ENCODE peak calls at places on chromosomes 4 and X, in eight cellular contexts. U, Z, V, Y, Q, G, S and M are unnamed samples.

GRCh38 chr4:54683616-54684346 is 26.0 kb downstream of the KIT start:
- DNase-seq in Q (no peak), G (no peak), U (no peak), Y (no peak), S (no peak), V (no peak), Z (no peak), M (no peak)

GRCh38 chr4:22190855-22191254 is 242.3 kb upstream of the KCNIP4 start:
- DNase-seq in U (no peak), G (no peak), Z (no peak), Y (no peak), V (peak; percentile 77), Q (peak; percentile 37), S (no peak), M (peak; percentile 94)

GRCh38 chr4:2830632-2831610 is 12.7 kb upstream of the ADD1 start:
- DNase-seq in Q (no peak), Y (peak; percentile 70), Z (peak; percentile 4), S (no peak), V (no peak), G (no peak), U (peak; percentile 61), M (no peak)

GRCh38 chr4:159446266-159446976 is 343.5 kb downstream of the RAPGEF2 start:
- DNase-seq in U (peak; percentile 64), Z (no peak), S (peak; percentile 49), V (peak; percentile 84), Y (no peak), G (peak; percentile 46), Q (peak; percentile 53), M (peak; percentile 84)

GRCh38 chr4:15779336-15779735 is 1.2 kb downstream of the CD38 start:
- DNase-seq in G (peak; percentile 72), Y (no peak), U (peak; percentile 74), V (peak; percentile 53), Q (no peak), Z (peak; percentile 53), S (peak; percentile 65), M (peak; percentile 59)

GRCh38 chrX:125694171-125694570 is 374.5 kb downstream of the TEX13C start:
- DNase-seq in V (no peak), Y (no peak), U (no peak), S (no peak), Z (no peak), G (no peak), Q (no peak), M (no peak)

GRCh38 chrX:104324871-104325585 is 70.3 kb upstream of the ESX1 start:
- DNase-seq in U (no peak), V (peak; percentile 42), Y (no peak), Q (no peak), G (no peak), S (no peak), Z (no peak), M (no peak)

GRCh38 chr4:76624271-76624681 is 189.2 kb downstream of the SHROOM3 start:
- DNase-seq in Z (no peak), Q (peak; percentile 77), V (peak; percentile 94), G (peak; percentile 64), Y (no peak), U (peak; percentile 92), S (peak; percentile 32), M (peak; percentile 98)

GRCh38 chr4:166996216-166996615 is 238.1 kb downstream of the SPOCK3 start:
- DNase-seq in Q (no peak), Z (no peak), G (no peak), V (no peak), U (no peak), Y (no peak), S (no peak), M (no peak)

DNA sequence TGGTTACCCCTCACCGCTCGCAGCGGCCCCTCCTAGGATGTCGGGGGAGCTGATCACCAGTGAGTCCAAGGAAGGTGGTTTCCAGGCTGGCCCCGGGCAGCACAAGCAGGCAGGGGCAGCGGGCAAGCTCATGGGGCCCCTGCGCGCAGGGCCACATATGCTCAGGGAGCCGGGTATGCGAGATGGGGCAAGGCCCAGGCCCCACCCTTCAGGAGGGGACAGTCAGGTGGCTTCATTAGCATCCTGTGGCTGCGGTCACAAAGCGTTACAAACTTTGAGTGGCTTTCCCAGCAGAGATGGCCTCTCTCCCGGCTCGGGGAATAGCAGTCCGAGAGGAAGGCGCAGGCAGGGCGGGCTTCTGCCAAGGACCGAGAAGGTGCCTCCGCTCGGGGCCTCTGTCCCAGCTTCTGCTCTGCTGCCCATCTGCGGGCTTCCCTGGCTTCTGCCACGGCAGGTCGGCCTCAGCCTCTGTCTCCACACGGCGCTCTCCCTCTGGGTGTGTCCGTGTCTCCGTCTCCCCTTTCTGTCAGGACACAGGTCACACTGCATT is 13.5 kb downstream of the ABCD1 start:
- DNase-seq in Z (no peak), Y (peak; percentile 69), V (no peak), G (no peak), S (no peak), U (no peak), Q (no peak), M (no peak)
- H3K27me3 ChIP-seq in Z (no peaks in the 10 kb centered on the region), Y (no peaks in the 10 kb centered on the region), V (no peaks in the 10 kb centered on the region), G (no peaks in the 10 kb centered on the region), S (no peaks in the 10 kb centered on the region), U (no peaks in the 10 kb centered on the region), Q (no peaks in the 10 kb centered on the region), M (no peaks in the 10 kb centered on the region)

GRCh38 chrX:112612558-112612957 is 67.2 kb downstream of the LHFPL1 start:
- DNase-seq in Z (no peak), G (no peak), S (no peak), Q (no peak), Y (no peak), V (no peak), U (no peak), M (no peak)
- H3K27me3 ChIP-seq in Z (no peaks in the 10 kb centered on the region), G (peaks cover 7% of the 10 kb centered on the region), S (no peaks in the 10 kb centered on the region), Q (no peaks in the 10 kb centered on the region), Y (peaks cover 8% of the 10 kb centered on the region), V (peaks cover 5% of the 10 kb centered on the region), U (no peaks in the 10 kb centered on the region), M (no peaks in the 10 kb centered on the region)

DNA sequence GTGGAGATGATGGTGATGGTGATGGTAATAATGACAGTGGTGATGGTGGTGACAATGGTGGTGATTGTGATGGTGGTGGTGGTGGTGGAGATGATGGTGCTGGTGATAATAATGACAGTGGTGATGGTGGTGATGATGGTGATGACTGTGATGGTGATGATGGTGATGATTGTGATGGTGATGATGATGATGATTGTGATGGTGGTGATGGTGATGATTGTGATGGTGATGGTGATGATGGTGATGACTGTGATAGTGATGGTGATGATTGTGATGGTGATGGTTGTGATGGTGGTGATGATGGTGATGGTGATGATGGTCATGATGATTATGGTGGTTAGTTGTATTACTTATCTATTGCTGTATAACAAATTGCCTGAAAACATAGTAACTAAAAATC is 108.9 kb upstream of the NKX1-1 start:
- DNase-seq in V (no peak), Z (no peak), S (no peak), Y (no peak), U (no peak), G (no peak), Q (no peak), M (no peak)
- H3K27me3 ChIP-seq in V (peaks cover 62% of the 10 kb centered on the region), Z (peaks cover 74% of the 10 kb centered on the region), S (no peaks in the 10 kb centered on the region), Y (peaks cover 69% of the 10 kb centered on the region), U (peaks cover 16% of the 10 kb centered on the region), G (peaks cover 76% of the 10 kb centered on the region), Q (peaks cover 48% of the 10 kb centered on the region), M (peaks cover 12% of the 10 kb centered on the region)

GRCh38 chr4:113745724-113746123 is 15.8 kb downstream of the CAMK2D start:
- DNase-seq in U (no peak), S (no peak), Q (no peak), G (no peak), Z (no peak), V (no peak), Y (no peak), M (no peak)

GRCh38 chr4:113742643-113743042 is 18.9 kb downstream of the CAMK2D start:
- DNase-seq in Y (no peak), Q (no peak), U (no peak), Z (no peak), V (no peak), S (no peak), G (no peak), M (no peak)

GRCh38 chr4:113743690-113744089 is 17.8 kb downstream of the CAMK2D start:
- DNase-seq in Z (no peak), G (no peak), Y (no peak), S (no peak), U (no peak), V (no peak), Q (no peak), M (no peak)

GRCh38 chr4:113741971-113742370 is 19.6 kb downstream of the CAMK2D start:
- DNase-seq in S (no peak), Y (no peak), Z (no peak), Q (no peak), G (no peak), U (no peak), V (no peak), M (no peak)

DNA sequence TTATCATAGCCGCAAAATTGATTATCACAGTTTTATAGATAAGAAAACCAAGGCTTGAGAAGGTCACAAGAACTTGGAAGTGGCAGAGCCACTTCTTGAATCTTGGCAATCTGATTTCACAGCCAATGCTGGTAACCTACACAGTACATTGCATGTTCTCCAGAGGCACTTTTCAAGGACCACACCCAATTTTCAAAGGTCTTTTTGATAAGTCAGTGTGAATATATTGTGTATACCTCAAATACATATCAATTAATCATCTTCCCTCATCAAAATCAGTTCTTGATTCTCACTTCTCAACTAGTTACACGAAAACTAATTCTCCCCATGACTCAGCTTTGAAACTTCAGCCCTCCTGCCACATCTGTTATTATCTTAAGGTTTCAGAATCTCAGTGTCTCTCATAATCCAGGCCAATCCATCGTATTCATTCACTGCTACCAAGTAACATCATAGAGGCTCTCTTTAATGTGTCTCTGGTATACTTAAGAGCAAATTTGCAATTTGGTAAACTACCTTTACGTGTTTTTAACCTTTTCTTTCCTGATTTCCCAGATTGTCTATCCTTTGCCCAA is 16.8 kb downstream of the CAMK2D start:
- DNase-seq in G (no peak), Z (no peak), U (no peak), S (no peak), Q (no peak), Y (no peak), V (no peak), M (no peak)
- H3K27me3 ChIP-seq in G (no peaks in the 10 kb centered on the region), Z (no peaks in the 10 kb centered on the region), U (no peaks in the 10 kb centered on the region), S (no peaks in the 10 kb centered on the region), Q (no peaks in the 10 kb centered on the region), Y (no peaks in the 10 kb centered on the region), V (no peaks in the 10 kb centered on the region), M (no peaks in the 10 kb centered on the region)

DNA sequence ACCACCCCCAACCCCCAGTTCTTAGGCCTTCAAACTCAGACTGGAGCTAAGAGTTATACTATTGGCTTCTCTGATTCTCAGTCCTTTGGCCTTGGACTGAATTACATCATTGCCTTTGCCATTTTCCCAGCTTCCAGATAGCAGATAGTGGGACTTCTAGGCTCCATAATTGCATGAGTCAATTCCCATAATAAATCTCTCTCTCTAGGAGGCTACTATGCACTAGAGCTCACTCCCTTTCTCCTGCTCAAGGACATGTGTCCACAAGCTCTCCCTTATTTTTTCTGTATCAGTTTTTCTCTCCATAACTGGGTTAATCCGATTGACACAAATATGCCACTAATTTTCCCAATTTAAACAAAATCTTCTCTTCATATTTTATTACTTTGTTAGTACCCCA is 103.4 kb downstream of the REELD1 start:
- DNase-seq in G (no peak), Q (no peak), Z (no peak), Y (no peak), U (no peak), S (no peak), V (no peak), M (no peak)
- H3K27me3 ChIP-seq in G (no peaks in the 10 kb centered on the region), Q (no peaks in the 10 kb centered on the region), Z (no peaks in the 10 kb centered on the region), Y (no peaks in the 10 kb centered on the region), U (no peaks in the 10 kb centered on the region), S (no peaks in the 10 kb centered on the region), V (no peaks in the 10 kb centered on the region), M (no peaks in the 10 kb centered on the region)